ENCODE peak calls at places on chromosome 22, in six cellular contexts. S is ovary, U is heart right ventricle, P is IMR-90, V is endodermal cell, J is GM23338. H is an unnamed sample.

GRCh38 chr22:43015677-43016042 is 711 bp upstream of the PACSIN2 start:
- DNase-seq in V (no peak), U (no peak), J (no peak), P (no peak), S (no peak), H (no peak)

GRCh38 chr22:19055801-19056200 is 66.4 kb downstream of the DGCR2 start:
- DNase-seq in V (no peak), U (no peak), J (no peak), S (no peak), P (no peak), H (no peak)

GRCh38 chr22:19275919-19276600 is 15.5 kb downstream of the CLTCL1 start:
- DNase-seq in J (no peak), U (no peak), P (no peak), V (no peak), S (no peak), H (no peak)

GRCh38 chr22:31271485-31271884 is 20.8 kb downstream of the PIK3IP1 start:
- DNase-seq in V (no peak), P (no peak), U (no peak), J (no peak), S (no peak), H (no peak)

GRCh38 chr22:24418786-24419479 is 8.5 kb upstream of the ADORA2A start:
- DNase-seq in J (no peak), P (no peak), S (peak), V (peak), U (no peak), H (no peak)

GRCh38 chr22:46083383-46084350 is 66.7 kb upstream of the PPARA start:
- DNase-seq in P (no peak), U (no peak), J (no peak), S (peak), V (no peak), H (peak)

GRCh38 chr22:19590696-19591095 is 66.5 kb upstream of the CLDN5 start:
- DNase-seq in V (no peak), J (no peak), U (no peak), S (no peak), P (no peak), H (no peak)

GRCh38 chr22:30513462-30513861 is 8.0 kb upstream of the SEC14L4 start:
- DNase-seq in P (no peak), S (no peak), J (no peak), U (no peak), V (no peak), H (no peak)

GRCh38 chr22:37731804-37732471 is 35.1 kb downstream of the TRIOBP start:
- DNase-seq in P (no peak), V (peak), J (no peak), U (no peak), S (no peak), H (no peak)

GRCh38 chr22:39341179-39341578 is 8.6 kb upstream of the SYNGR1 start:
- DNase-seq in S (no peak), U (no peak), P (no peak), J (no peak), V (no peak), H (peak)

GRCh38 chr22:39343259-39344045 is 6.3 kb upstream of the SYNGR1 start:
- DNase-seq in V (peak), J (peak), S (peak), P (peak), U (peak), H (no peak)

GRCh38 chr22:39345231-39345630 is 4.6 kb upstream of the SYNGR1 start:
- DNase-seq in S (no peak), J (no peak), P (no peak), U (no peak), V (no peak), H (no peak)

GRCh38 chr22:39348909-39349505 is 784 bp upstream of the SYNGR1 start:
- DNase-seq in S (peak), P (no peak), J (no peak), V (no peak), U (peak), H (no peak)

GRCh38 chr22:39344046-39344390 is 5.8 kb upstream of the SYNGR1 start:
- DNase-seq in S (no peak), J (no peak), P (no peak), V (no peak), U (no peak), H (no peak)
- TF ChIP-seq CTCF in S (no peak), J (no peak), P (no peak), V (no peak), U (no peak), H (no peak)

GRCh38 chr22:22226448-22227187 is 18.0 kb upstream of the VPREB1 start:
- DNase-seq in S (no peak), V (peak), J (no peak), U (no peak), P (no peak), H (no peak)
- H3K27ac ChIP-seq in S (no peak), V (no peak), J (no peak), U (no peak), P (no peak), H (no peak)

DNA sequence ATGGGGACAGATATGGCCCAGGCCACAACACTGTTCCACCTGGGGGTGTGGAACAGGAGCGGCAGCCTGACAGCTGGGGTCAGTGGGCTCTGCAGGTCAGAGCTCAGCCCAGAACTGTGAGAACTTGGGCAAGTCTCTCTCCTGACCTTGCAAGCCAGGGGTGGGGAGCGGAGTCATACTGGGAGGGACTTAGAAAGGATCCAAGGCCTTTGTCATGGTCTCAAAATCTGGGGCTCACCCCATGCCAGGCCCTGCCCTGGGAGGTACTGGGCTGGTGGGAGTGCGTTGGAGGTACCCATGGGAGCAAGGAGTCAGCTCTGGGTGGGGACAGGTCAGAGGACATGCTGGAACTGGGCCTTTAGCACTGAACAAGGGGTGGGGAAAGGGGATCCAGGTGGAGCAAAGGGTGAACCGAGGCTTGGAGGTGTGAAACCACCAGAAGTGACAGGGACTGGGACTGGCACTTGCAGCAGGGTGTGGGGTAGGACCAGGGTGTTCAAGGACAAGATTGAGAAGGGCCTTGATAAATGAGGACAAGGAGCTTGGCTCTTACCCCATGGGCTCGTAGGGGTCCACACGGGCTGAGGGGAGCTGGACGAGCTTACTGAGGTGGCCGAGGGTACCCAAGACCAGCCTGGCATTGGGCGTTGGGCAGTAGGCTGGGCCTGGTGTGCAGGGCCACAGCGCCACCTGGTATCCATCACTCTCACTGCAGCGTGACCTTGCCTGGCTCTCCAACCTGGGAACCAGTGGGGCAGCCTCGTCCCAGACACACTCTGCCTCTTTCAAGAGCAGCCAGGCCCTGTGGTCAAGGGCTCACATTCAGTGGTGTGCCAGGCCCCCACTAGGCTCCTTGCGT is 7.4 kb upstream of the PMM1 start:
- DNase-seq in U (peak), P (peak), V (peak), S (peak), J (peak), H (peak)
- TF ChIP-seq CTCF in U (peak), P (peak), V (peak), S (peak), J (peak), H (peak)

GRCh38 chr22:39253427-39254070 is 8.8 kb upstream of the PDGFB start:
- DNase-seq in J (peak), V (peak), S (peak), P (peak), U (peak), H (no peak)
- H3K27ac ChIP-seq in J (no peak), V (no peak), S (no peak), P (peak), U (peak), H (peak)

DNA sequence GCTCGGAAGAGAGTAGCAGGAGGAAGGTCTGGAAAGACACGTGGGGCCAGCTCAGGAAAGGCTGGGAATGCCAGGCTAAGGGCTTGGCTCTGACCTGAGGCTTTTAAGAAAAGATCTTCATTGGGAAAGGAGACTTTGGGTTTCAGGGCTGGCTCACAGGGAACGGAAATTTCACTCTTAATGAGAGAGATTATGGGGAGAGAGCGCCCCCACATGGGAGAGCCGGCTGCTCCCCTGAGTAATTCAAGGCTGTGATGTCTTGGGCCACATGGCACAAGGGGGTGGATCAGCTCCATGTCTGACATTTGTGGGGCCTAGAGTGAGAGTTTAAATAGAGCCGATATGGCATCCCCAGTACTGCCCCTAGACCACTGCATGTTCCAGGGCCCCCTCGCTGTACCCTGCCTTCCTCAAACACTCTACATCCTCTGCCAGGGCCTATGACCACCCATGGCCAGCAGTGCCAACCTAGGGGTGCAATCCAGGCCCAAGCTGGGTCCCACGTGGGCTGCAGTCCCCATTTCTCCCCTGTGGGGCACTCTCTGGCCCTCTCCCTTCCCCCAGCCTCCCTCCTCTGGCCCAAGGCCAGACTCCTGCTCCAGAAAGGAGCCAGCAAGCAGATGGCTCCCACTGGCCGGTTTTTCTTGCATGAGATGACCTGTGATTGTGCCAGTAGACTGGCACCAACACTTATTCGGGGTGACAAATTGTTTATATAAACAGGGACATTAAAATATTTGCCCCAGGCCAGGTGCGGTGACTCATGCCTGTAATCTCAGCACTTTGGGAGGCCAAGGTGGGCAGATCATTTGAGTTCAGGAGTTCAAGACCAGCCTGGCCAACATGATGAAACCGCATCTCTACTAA is 75.2 kb downstream of the ISX start:
- DNase-seq in P (no peak), S (no peak), V (peak), J (peak), U (no peak), H (no peak)
- TF ChIP-seq CTCF in P (no peak), S (no peak), V (peak), J (peak), U (no peak), H (no peak)

GRCh38 chr22:23403152-23403719 is 176.9 kb downstream of the IGLL1 start:
- DNase-seq in J (no peak), P (no peak), S (peak), V (no peak), U (no peak), H (no peak)

GRCh38 chr22:23405366-23405851 is 174.7 kb downstream of the IGLL1 start:
- DNase-seq in U (no peak), V (peak), J (no peak), P (no peak), S (no peak), H (no peak)

GRCh38 chr22:23403720-23404688 is 176.1 kb downstream of the IGLL1 start:
- DNase-seq in P (no peak), V (peak), J (no peak), S (no peak), U (no peak), H (no peak)

GRCh38 chr22:23402275-23403151 is 177.6 kb downstream of the IGLL1 start:
- DNase-seq in J (peak), P (peak), V (peak), S (peak), U (peak), H (no peak)

DNA sequence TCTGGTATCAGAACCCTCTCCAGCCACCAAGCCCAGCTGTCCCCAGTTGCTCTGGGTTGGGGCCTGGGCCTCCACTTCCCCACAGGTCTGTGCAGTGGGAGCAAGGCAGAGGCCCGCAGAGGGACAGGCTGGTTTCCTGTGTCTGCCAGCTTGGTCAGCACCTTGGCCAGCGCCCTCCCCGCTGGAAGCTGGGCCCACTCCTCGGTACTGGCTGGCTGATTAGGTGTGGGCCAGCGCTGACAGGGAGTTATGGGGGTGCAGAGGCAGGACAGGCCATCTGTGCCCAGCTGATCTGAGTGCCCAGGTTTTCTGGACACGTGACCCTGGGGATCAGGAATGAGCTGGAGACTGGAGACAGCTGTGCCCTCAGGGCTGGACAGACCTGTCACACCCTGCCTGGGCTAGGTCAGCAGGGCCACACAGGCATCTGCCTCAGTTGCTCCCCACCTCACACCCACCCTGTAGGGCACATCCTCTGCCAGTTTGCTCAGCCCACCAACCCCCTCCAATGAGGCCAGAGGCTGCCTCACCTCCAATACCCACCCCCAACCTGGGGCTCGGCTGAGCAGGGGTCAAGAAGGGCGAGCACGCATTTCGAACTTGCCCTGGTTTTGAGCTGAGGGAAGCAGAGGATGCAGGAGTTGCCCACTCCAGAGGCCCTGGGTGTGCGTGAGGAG is 175.3 kb downstream of the IGLL1 start:
- DNase-seq in V (peak), J (peak), U (peak), P (peak), S (peak), H (no peak)
- H3K27ac ChIP-seq in V (no peak), J (no peak), U (no peak), P (no peak), S (no peak), H (no peak)

DNA sequence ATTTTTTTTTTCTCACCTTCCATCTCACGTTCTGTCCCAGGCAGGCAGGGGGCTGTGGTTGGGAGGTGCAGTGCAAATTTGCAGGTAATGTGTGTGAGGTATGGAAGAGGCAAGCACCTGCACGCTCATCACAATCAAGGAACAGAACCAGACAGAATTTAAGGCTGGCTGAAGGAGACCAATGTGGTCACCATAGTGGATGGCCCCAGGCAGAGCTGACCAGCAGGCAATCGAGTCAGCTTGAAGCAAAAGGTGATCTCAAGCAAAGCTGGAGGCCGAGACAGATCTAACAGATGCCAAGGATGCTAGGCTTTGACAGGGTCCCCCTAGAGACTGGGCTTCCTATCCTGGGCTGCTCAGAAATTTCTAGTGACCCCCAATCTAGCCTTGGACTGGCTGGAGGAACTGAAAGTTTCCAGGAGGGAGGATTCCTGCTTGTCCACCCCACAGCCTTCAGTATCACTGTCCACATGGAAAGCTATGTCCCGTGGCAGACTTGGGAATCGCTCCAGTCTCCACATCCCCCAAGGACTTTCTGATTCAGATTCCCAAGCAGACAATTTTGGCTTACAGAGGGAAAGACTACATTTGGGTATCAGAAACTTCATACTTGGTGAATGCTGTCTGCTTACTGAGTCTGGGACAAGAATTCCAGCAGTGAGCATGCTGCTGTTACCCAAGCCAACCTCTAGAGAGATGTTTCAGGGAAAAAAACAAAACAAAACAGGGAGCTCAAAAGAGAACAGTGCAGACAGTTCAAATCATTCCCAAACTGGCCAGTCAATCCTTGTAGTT is 9.0 kb upstream of the MICAL3 start:
- DNase-seq in V (no peak), P (peak), J (no peak), U (no peak), S (peak), H (no peak)
- TF ChIP-seq CTCF in V (no peak), P (peak), J (no peak), U (no peak), S (peak), H (no peak)

H was measured in coronary artery.